ENCODE peak calls at places on chromosome 11, in seven cellular contexts. Q, L, C, R, O, N and A are unnamed samples.

GRCh38 chr11:126405374-126405773 is 49.9 kb downstream of the ST3GAL4 start:
- DNase-seq in R (no peak), O (peak; percentile 90), Q (peak; percentile 21), N (peak; percentile 73), C (no peak), L (no peak), A (no peak)

GRCh38 chr11:10401275-10401674 is 53.8 kb upstream of the AMPD3 start:
- DNase-seq in Q (no peak), O (no peak), C (no peak), N (no peak), R (no peak), L (no peak), A (no peak)

GRCh38 chr11:76270387-76270786 is 64.1 kb upstream of the WNT11 start:
- DNase-seq in C (no peak), L (no peak), O (peak; percentile 25), Q (no peak), R (peak; percentile 78), N (no peak), A (no peak)

GRCh38 chr11:72326151-72326842 is 82.3 kb upstream of the PHOX2A start:
- DNase-seq in Q (peak; percentile 32), L (peak; percentile 21), C (no peak), N (no peak), R (no peak), O (no peak), A (no peak)

GRCh38 chr11:119742263-119742861 is 13.4 kb upstream of the NECTIN1 start:
- DNase-seq in R (peak; percentile 76), N (peak; percentile 36), O (peak; percentile 62), Q (no peak), C (no peak), L (no peak), A (no peak)

GRCh38 chr11:14500181-14500651 is 605 bp upstream of the COPB1 start:
- DNase-seq in Q (peak; percentile 40), O (peak; percentile 74), L (peak; percentile 48), N (peak; percentile 68), C (peak; percentile 71), R (peak; percentile 67), A (peak; percentile 51)

GRCh38 chr11:80083561-80083960 is 642.7 kb upstream of the TENM4 start:
- DNase-seq in L (no peak), N (peak; percentile 7), R (no peak), O (no peak), Q (peak; percentile 89), C (no peak), A (no peak)

GRCh38 chr11:124745835-124746620 is 6.0 kb downstream of the VSIG2 start:
- DNase-seq in O (peak; percentile 87), L (peak; percentile 24), R (no peak), C (no peak), Q (no peak), N (peak; percentile 68), A (peak; percentile 37)

GRCh38 chr11:80960331-80961095 is 1519.7 kb upstream of the TENM4 start:
- DNase-seq in O (no peak), Q (no peak), N (no peak), R (no peak), L (no peak), C (no peak), A (no peak)

GRCh38 chr11:91272089-91272488 is 952.5 kb upstream of the FAT3 start:
- DNase-seq in N (no peak), Q (no peak), L (no peak), C (no peak), O (no peak), R (no peak), A (no peak)

GRCh38 chr11:86040919-86041318 is 28.0 kb downstream of the PICALM start:
- DNase-seq in R (no peak), Q (no peak), L (no peak), C (no peak), N (no peak), O (no peak), A (no peak)

GRCh38 chr11:86041975-86042378 is 26.9 kb downstream of the PICALM start:
- DNase-seq in R (no peak), O (peak; percentile 81), N (peak; percentile 66), C (peak; percentile 62), Q (peak; percentile 76), L (peak; percentile 85), A (peak; percentile 42)

GRCh38 chr11:86035920-86036319 is 33.0 kb downstream of the PICALM start:
- DNase-seq in L (no peak), Q (no peak), R (no peak), C (no peak), O (no peak), N (no peak), A (no peak)

GRCh38 chr11:86037743-86038142 is 31.1 kb downstream of the PICALM start:
- DNase-seq in R (no peak), L (no peak), C (no peak), O (no peak), N (no peak), Q (no peak), A (no peak)

DNA sequence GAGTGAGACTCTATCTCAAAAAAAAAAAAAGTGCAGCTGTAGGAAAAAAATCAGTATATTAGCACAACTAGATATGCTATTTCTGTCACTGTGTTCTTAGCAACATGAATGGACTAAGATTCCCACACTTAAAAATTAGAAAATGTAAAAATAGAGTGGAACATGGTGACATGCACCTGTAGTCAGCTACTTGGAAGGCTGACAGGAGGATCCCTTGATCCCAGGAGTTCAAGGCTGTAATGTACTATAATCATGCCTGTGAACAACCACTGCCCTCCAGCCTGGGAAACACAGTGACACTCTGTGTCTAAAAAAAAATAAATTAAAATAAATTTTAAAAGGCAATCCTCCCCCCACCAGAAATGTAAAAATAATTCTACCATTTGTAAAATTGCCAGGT is 29.8 kb downstream of the PICALM start:
- DNase-seq in O (no peak), Q (no peak), C (no peak), L (no peak), N (no peak), R (no peak), A (no peak)
- H3K27ac ChIP-seq in O (no peak overlapping the region), Q (no peak overlapping the region), C (no peak overlapping the region), L (no peak overlapping the region), N (no peak overlapping the region), R (no peak overlapping the region), A (no peak overlapping the region)

DNA sequence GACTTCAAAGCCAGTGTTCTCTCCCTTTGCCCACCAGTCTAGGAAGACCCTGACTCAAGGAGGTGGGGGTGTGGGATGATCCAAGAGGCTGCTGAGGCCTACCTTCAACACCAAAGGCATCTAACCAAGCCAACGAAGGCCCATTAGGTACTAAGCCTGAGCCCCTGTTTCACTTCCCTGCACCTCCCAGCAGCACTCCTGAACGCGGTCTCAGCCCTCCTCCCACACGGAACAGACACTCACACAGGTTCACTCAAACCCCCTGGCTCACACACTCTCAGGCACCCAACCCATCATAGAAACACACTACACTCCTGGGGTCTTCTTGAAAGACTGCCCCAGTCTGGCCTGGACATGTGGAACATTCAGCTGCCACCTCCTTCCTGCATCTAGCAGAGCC is 40.7 kb downstream of the SLC22A12 start:
- DNase-seq in O (no peak), C (no peak), L (no peak), N (no peak), R (no peak), Q (no peak), A (no peak)
- H3K4me3 ChIP-seq in O (no peak overlapping the region), C (no peak overlapping the region), L (no peak overlapping the region), N (no peak overlapping the region), R (no peak overlapping the region), Q (no peak overlapping the region), A (no peak overlapping the region)

GRCh38 chr11:74463216-74463615 is 4.1 kb downstream of the KCNE3 start:
- DNase-seq in N (no peak), Q (no peak), C (no peak), R (no peak), L (no peak), O (no peak), A (no peak)
- H3K4me1 ChIP-seq in N (no peaks in the 10 kb centered on the region), Q (peaks cover 4% of the 10 kb centered on the region), C (no peaks in the 10 kb centered on the region), R (peaks cover 3% of the 10 kb centered on the region), L (peaks cover 32% of the 10 kb centered on the region), O (no peaks in the 10 kb centered on the region), A (no peaks in the 10 kb centered on the region)

GRCh38 chr11:128724891-128725611 is 31.2 kb downstream of the FLI1 start:
- DNase-seq in C (peak; percentile 53), O (no peak), R (peak; percentile 32), L (no peak), Q (no peak), N (no peak), A (no peak)
- H3K27ac ChIP-seq in C (no peak overlapping the region), O (no peak overlapping the region), R (no peak overlapping the region), L (no peak overlapping the region), Q (no peak overlapping the region), N (peak overlapping the region; percentile 72), A (peak overlapping the region; percentile 72)